ENCODE peak calls at places on chromosomes 11 and 22, in four cellular contexts. N is HepG2, V is K562, D is H1. R is an unnamed sample. For H3K9me3, the result is how much of the 10 kb centered on the place peaks cover.

GRCh38 chr11:83006877-83007330 is 64.8 kb downstream of the RAB30 start:
- DNase-seq in N (no peak), D (no peak), V (no peak), R (no peak)

GRCh38 chr11:27075192-27075591 is 34.6 kb downstream of the BBOX1 start:
- DNase-seq in N (no peak), V (no peak), D (no peak), R (no peak)

GRCh38 chr11:47725445-47726442 is 10.6 kb upstream of the AGBL2 start:
- DNase-seq in N (peak), V (no peak), D (no peak), R (no peak)

GRCh38 chr11:73944901-73945300 is 5.9 kb upstream of the DNAJB13 start:
- DNase-seq in N (no peak), D (no peak), V (no peak), R (no peak)

GRCh38 chr11:63961608-63962412 is 12.6 kb upstream of the COX8A start:
- DNase-seq in D (no peak), N (peak), V (peak), R (no peak)

GRCh38 chr11:123438191-123438627 is 8.1 kb downstream of the GRAMD1B start:
- DNase-seq in N (no peak), D (no peak), V (no peak), R (no peak)

GRCh38 chr11:62540804-62541671 is 5.6 kb downstream of the AHNAK start:
- DNase-seq in D (no peak), V (no peak), N (no peak), R (no peak)

GRCh38 chr11:110297082-110297725 is 790 bp upstream of the RDX start:
- DNase-seq in N (peak), D (no peak), V (no peak), R (no peak)

GRCh38 chr11:2578006-2578933 is 121.5 kb downstream of the KCNQ1OT1 start:
- DNase-seq in V (no peak), N (no peak), D (no peak), R (no peak)

GRCh38 chr22:30277547-30278344 is 11.1 kb upstream of the OSM start:
- DNase-seq in N (no peak), V (no peak), D (no peak), R (no peak)

GRCh38 chr11:103608566-103608965 is 427.9 kb upstream of the DDI1 start:
- DNase-seq in D (no peak), N (no peak), V (no peak), R (no peak)

GRCh38 chr11:126282361-126282741 is 542 bp upstream of the TIRAP start:
- DNase-seq in D (peak), N (peak), V (peak), R (no peak)

GRCh38 chr11:26276798-26277424 is 55.0 kb upstream of the ANO3 start:
- DNase-seq in N (peak), V (peak), D (peak), R (peak)

GRCh38 chr11:71235719-71236118 is 16.7 kb downstream of the SHANK2 start:
- DNase-seq in D (no peak), V (no peak), N (no peak), R (no peak)

GRCh38 chr22:23072911-23073491 is 2.7 kb downstream of the GNAZ start:
- DNase-seq in D (no peak), V (no peak), N (no peak), R (no peak)

GRCh38 chr11:73034777-73035176 is 107.3 kb downstream of the FCHSD2 start:
- DNase-seq in D (no peak), V (no peak), N (no peak), R (no peak)

GRCh38 chr11:46119352-46120216 is 1.7 kb downstream of the PHF21A start:
- DNase-seq in D (no peak), V (peak), N (peak), R (no peak)

GRCh38 chr22:37725551-37726239 is 28.8 kb downstream of the TRIOBP start:
- DNase-seq in N (no peak), V (no peak), D (no peak), R (no peak)
- TF ChIP-seq POLR2AphosphoS5 in N (no peak), V (no peak), D (no peak), R (no peak)

DNA sequence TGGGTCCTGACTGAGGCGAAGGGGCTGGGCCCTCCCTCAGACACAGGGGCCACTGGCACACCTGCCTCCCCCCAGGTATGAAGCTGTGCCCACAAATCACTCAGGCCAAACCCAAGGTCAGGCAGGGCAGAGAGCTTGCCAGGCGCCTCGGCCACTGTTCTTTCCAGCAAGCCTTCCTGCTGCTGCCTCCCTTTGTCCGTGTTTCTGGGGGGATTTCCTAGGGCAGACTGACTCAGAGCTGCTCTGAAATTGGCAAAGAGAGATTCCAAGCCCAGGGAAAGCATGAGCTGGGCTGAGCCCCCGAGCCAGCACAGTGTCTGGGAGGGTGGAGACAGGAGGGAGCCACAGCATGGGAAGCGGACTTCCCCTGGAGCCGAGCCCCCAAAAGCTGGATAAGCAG is 33.2 kb downstream of the PPP2R1B start:
- DNase-seq in V (no peak), N (no peak), D (no peak), R (no peak)
- TF ChIP-seq SIN3A in V (no peak), N (no peak), D (no peak), R (no peak)

GRCh38 chr11:42048141-42048540 is 588.7 kb upstream of the LRRC4C start:
- DNase-seq in N (no peak), D (no peak), V (no peak), R (no peak)

DNA sequence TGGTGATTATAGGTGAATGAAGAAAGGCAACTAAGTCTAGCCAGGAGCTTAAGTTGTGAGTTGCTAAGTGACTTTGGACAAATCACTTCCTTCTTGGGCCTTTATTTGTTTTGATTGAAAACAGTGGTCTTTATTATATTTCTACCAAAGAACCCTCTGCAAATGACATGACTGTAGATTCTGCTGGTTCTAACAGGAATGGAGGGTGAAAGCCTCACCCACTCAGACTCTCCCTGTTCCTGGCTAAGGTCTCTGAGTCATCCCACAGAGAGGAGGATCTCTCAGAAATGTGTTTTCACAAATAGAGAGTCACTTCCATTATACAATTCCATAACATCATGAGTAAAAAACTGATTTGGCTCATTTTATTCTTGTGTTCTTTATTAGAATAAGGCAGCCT is 583.9 kb upstream of the LRRC4C start:
- DNase-seq in D (no peak), V (no peak), N (no peak), R (no peak)
- H3K9me3 ChIP-seq in D (under half), V (under half), N (half or more), R (under half)

DNA sequence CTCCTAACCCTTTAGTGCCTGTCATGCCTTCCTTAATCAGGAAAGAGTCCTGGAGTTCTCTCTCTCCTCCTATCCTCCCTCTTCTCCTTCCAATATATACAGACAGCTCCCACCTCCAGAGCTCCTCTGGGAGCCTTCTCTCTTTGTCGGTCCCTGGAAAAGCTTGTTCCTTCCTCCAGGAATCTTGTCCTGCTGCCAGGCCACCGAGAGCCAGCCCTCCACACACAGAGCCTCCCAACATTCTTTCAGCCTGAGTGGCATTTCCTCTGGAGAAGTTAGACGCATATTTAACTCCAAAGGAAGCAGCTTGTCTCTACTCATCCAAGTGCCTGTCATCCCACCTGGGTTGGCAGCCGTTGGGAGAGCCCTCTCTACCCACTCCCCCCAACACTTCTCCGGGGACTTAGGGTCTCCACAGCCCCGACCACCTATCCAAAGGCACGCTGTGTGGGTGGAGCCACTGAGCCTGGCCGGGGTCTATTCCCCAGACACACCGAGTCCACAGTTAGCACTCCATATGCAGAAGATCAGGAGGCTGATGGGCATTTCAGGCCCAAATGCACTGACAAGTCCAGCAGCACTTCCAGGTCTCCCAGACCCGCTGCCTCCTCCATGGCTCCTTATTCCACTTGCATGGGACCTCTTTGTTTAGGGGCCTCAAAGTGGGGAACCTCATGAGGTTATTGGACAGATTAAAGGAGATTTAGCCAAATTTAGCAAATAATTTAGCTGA is 31.1 kb downstream of the DKK3 start:
- DNase-seq in V (no peak), D (peak), N (no peak), R (peak)
- TF ChIP-seq POLR2AphosphoS5 in V (no peak), D (no peak), N (no peak), R (no peak)

DNA sequence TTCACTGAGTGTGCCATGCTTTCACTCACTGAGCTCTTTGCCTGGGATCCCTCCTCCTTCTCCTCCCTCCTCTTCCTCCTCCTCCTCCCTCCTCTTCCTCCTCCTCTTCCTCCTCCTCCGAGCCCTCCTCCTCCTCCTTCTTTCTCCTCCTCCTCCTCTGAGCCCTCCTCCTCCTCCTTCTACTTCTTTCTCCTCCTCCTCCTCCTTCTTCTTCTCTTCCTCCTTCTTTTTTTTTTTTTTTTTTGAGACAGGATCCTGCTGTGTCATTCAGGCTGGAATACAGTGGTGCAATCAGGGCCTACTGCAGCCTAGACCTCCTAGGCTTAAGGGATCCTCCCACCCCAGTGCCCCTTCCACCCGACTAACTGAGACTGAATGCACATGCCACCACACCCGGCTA is 62.3 kb downstream of the DEUP1 start:
- DNase-seq in N (no peak), V (no peak), D (no peak), R (no peak)
- TF ChIP-seq SIN3A in N (no peak), V (no peak), D (no peak), R (no peak)

GRCh38 chr11:101034076-101034475 is 95.5 kb downstream of the PGR start:
- DNase-seq in N (no peak), D (no peak), V (no peak), R (no peak)
- H3K9me3 ChIP-seq in N (under half), D (under half), V (under half), R (under half)

GRCh38 chr22:37476389-37477329 is 9.5 kb downstream of the MFNG start:
- DNase-seq in D (no peak), N (no peak), V (no peak), R (no peak)

GRCh38 chr22:37473437-37473946 is 12.7 kb downstream of the MFNG start:
- DNase-seq in D (no peak), N (no peak), V (no peak), R (no peak)

GRCh38 chr22:37472418-37473006 is 13.7 kb downstream of the MFNG start:
- DNase-seq in D (peak), V (peak), N (peak), R (no peak)

GRCh38 chr22:37471721-37472417 is 14.3 kb downstream of the MFNG start:
- DNase-seq in V (no peak), D (no peak), N (no peak), R (no peak)

DNA sequence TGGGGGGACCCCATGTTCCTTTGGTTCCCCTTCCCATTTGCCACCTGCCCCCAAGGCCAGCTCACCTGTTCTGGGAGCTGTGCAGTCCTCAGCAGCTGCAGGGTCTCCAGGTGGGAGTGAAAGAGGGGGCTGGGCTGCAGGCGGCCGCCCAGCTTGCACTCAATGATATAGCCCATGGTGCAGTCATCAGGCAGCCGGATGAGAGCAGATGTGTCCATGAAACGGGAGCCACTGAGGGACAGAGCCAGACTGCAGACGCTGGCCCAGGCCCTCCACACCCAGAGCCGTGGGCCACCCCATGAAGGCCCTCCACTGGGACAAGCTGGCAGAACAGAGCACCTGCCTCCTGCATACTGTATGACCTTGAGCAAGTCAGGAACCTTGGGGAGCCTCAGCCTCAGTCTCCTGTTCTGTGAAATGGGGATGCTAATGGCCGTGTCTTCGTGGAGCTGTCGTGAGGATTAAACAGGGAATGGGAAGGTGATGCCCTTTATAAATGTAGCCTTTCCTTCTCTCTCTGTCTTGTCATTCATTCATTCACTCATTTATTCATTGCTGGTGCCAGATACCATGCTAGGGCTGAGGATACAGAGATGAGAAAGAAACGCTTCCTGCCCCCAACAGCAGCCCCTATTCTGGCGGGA is 11.6 kb downstream of the MFNG start:
- DNase-seq in V (no peak), N (no peak), D (no peak), R (no peak)
- TF ChIP-seq POLR2AphosphoS5 in V (no peak), N (no peak), D (no peak), R (no peak)

DNA sequence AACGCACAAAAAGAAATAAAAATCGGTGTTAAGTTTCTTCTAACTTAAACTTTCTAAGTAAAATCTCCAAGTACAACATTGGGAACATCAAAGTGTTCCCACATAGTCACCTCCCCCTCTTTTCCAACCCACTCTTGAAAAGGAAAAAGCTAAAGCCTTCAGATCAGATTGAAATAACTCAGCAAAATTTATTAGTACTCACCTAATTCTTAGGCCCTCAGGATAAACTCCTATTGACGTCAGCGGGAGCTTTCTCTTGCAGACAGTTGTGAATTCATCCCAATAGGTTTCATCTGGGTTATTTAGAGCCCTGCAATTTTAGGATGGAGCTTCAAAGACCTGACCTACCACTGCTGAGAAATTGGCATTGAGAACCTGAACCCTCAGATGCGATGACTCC is 414.3 kb downstream of the GUCY1A2 start:
- DNase-seq in N (no peak), D (no peak), V (no peak), R (no peak)
- TF ChIP-seq SIN3A in N (no peak), D (no peak), V (no peak), R (no peak)